ENCODE peak calls at places on chromosomes 4 and X, in seven cellular contexts. L is AG09319, Z is PC-9, O is tibial artery, E is mucosa of descending colon, X is endothelial cell, Y is thoracic aorta. M is an unnamed sample.
A peak's percentile ranks its signal among the peaks of the same experiment; 100 is the strongest.

GRCh38 chr4:40858946-40859345 is 109.2 kb downstream of the NSUN7 start:
- DNase-seq in L (no peak), Z (no peak), O (no peak), E (no peak), X (no peak), Y (no peak), M (no peak)

GRCh38 chr4:112648263-112649054 is 11.5 kb downstream of the LARP7 start:
- DNase-seq in L (no peak), Z (no peak), O (no peak), E (no peak), X (no peak), Y (no peak), M (no peak)

GRCh38 chr4:145680902-145681301 is 956 bp downstream of the C4orf51 start:
- DNase-seq in L (no peak), Z (no peak), O (no peak), E (no peak), X (no peak), Y (no peak), M (no peak)

GRCh38 chr4:151691639-151692442 is 69.0 kb downstream of the GATB start:
- DNase-seq in L (no peak), Z (no peak), O (no peak), E (no peak), X (no peak), Y (no peak), M (no peak)

GRCh38 chr4:105859233-105859632 is 36.0 kb upstream of the NPNT start:
- DNase-seq in L (peak; percentile 16), Z (no peak), O (no peak), E (no peak), X (no peak), Y (no peak), M (no peak)

GRCh38 chr4:176794151-176794550 is 1.4 kb upstream of the VEGFC start:
- DNase-seq in L (peak; percentile 84), Z (peak; percentile 83), O (no peak), E (no peak), X (no peak), Y (no peak), M (no peak)

GRCh38 chr4:87896020-87896621 is 63.4 kb downstream of the MEPE start:
- DNase-seq in L (no peak), Z (peak; percentile 83), O (no peak), E (no peak), X (no peak), Y (no peak), M (no peak)

GRCh38 chr4:169925678-169926077 is 100.5 kb downstream of the MFAP3L start:
- DNase-seq in L (no peak), Z (no peak), O (no peak), E (no peak), X (no peak), Y (no peak), M (no peak)

GRCh38 chr4:95107635-95108034 is 349.9 kb downstream of the BMPR1B start:
- DNase-seq in L (no peak), Z (no peak), O (no peak), E (no peak), X (no peak), Y (no peak), M (no peak)

GRCh38 chr4:566508-567295 is 9.4 kb downstream of the TMEM271 start:
- DNase-seq in L (no peak), Z (no peak), O (no peak), E (no peak), X (no peak), Y (no peak), M (no peak)

GRCh38 chr4:77959566-77960338 is 97.1 kb downstream of the MRPL1 start:
- DNase-seq in L (peak; percentile 28), Z (no peak), O (no peak), E (no peak), X (no peak), Y (no peak), M (no peak)

GRCh38 chr4:138972956-138973819 is 42.4 kb upstream of the NOCT start:
- DNase-seq in L (no peak), Z (no peak), O (no peak), E (no peak), X (no peak), Y (no peak), M (no peak)

GRCh38 chr4:175536852-175537453 is 275.1 kb downstream of the GPM6A start:
- DNase-seq in L (peak; percentile 8), Z (peak; percentile 35), O (no peak), E (no peak), X (peak; percentile 21), Y (no peak), M (no peak)

GRCh38 chr4:89303177-89303576 is 4.4 kb downstream of the GPRIN3 start:
- DNase-seq in L (no peak), Z (no peak), O (no peak), E (peak; percentile 46), X (no peak), Y (no peak), M (no peak)

GRCh38 chr4:38620025-38620424 is 44.0 kb upstream of the KLF3 start:
- DNase-seq in L (no peak), Z (no peak), O (no peak), E (no peak), X (no peak), Y (no peak), M (no peak)

GRCh38 chr4:4341861-4342650 is 44.8 kb upstream of the NSG1 start:
- DNase-seq in L (no peak), Z (no peak), O (no peak), E (no peak), X (no peak), Y (no peak), M (peak; percentile 52)

GRCh38 chrX:44489515-44489914 is 53.1 kb downstream of the FUNDC1 start:
- DNase-seq in L (no peak), Z (no peak), O (no peak), E (no peak), X (no peak), Y (no peak), M (no peak)

GRCh38 chr4:149910604-149911367 is 95.1 kb upstream of the IQCM start:
- DNase-seq in L (no peak), Z (no peak), O (no peak), E (no peak), X (no peak), Y (no peak), M (no peak)

GRCh38 chr4:85677286-85677685 is 202.3 kb downstream of the ARHGAP24 start:
- DNase-seq in L (no peak), Z (no peak), O (no peak), E (no peak), X (no peak), Y (no peak), M (no peak)

GRCh38 chr4:155602351-155603140 is 64.1 kb upstream of the GUCY1A1 start:
- DNase-seq in L (no peak), Z (peak; percentile 69), O (no peak), E (no peak), X (no peak), Y (no peak), M (no peak)

GRCh38 chr4:75087416-75087815 is 154.5 kb downstream of the PARM1 start:
- DNase-seq in L (no peak), Z (no peak), O (no peak), E (no peak), X (no peak), Y (no peak), M (no peak)

GRCh38 chr4:75087865-75088264 is 154.9 kb downstream of the PARM1 start:
- DNase-seq in L (no peak), Z (no peak), O (no peak), E (no peak), X (no peak), Y (no peak), M (no peak)

DNA sequence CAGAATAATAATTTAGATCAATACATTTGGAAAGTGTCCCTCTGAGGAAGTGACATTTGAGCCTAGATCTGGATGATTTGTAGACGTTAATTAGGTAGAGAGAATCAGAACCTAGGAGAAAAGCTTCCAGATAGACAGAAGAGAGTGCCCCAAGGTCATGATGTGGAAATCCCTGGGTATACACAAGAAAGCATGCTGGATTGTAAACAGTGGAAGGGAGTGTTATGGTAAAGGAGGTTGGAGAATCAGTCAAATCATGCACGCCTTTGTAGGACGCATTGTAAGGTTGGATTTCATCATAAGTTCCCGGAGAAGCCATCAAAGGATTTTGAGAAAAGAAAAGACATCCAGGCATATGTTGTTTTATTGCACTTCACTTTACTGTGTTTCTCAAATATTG is 156.3 kb downstream of the PARM1 start:
- DNase-seq in L (no peak), Z (no peak), O (no peak), E (no peak), X (no peak), Y (no peak), M (no peak)
- TF ChIP-seq CTCF in L (no peak), Z (no peak), O (no peak), E (no peak), X (no peak), Y (no peak), M (no peak)

DNA sequence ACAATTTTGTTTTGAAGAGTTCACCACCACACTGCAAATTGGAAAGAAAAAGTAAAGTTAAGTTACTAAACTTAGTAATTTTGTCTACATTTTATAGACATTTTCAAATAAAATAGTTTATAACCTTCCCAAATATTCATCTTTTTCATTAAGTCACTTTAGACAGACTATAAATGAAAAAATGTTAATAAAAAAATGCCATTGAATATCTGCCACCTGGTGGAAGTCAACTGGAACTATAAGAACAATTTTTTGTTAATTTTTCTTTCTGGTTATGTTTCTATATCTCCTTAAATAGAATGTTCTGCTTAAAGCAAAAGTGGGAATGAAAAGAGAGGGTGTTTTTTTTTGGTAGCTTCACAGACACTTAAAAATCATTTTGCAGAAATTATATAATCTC is 534.4 kb upstream of the PCDH10 start:
- DNase-seq in L (no peak), Z (no peak), O (no peak), E (no peak), X (no peak), Y (no peak), M (no peak)
- TF ChIP-seq CTCF in L (no peak), Z (peak; percentile 70), O (no peak), E (no peak), X (peak; percentile 85), Y (no peak), M (peak; percentile 88)

GRCh38 chr4:92012899-92013867 is 290.6 kb upstream of the GRID2 start:
- DNase-seq in L (no peak), Z (no peak), O (no peak), E (peak; percentile 72), X (peak; percentile 21), Y (no peak), M (no peak)
- TF ChIP-seq CTCF in L (no peak), Z (no peak), O (no peak), E (peak; percentile 31), X (peak; percentile 37), Y (no peak), M (no peak)

GRCh38 chrX:8823698-8824097 is 22.5 kb upstream of the FAM9A start:
- DNase-seq in L (no peak), Z (no peak), O (no peak), E (no peak), X (no peak), Y (no peak), M (no peak)

GRCh38 chrX:8815460-8816065 is 14.4 kb upstream of the FAM9A start:
- DNase-seq in L (no peak), Z (peak; percentile 34), O (no peak), E (no peak), X (peak; percentile 50), Y (no peak), M (no peak)

DNA sequence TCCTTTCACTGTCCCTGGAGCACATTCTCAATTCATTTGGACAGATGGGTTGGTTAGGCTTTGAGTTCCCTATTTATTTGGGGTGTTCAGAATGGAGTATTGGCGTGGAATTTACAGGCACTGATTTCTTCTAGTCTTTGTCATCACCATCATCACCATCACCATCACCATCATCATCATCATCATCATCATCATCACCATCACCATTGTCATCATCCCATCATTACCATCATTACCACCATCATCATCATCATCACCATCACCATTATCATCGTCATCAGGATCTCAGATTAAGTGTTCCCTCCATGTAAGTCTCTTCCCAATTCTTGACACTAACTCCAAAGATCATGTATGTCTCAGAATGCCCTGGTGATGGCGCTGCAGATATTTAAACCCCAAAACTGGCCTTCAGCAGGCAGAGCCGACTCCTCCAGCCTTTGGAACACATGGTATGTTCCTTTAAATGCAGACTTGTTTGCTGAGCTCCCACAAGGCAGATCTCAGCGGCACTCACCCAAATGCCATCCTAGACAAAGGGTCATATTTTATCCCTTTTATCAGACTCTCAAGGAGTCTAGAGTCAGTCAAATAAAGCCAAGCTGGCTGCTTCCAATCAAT is 19.8 kb upstream of the FAM9A start:
- DNase-seq in L (no peak), Z (peak; percentile 36), O (no peak), E (no peak), X (peak; percentile 23), Y (no peak), M (no peak)
- TF ChIP-seq CTCF in L (no peak), Z (peak; percentile 26), O (no peak), E (no peak), X (no peak), Y (no peak), M (peak; percentile 33)